ENCODE peak calls at places on chromosome 3, in six cellular contexts. Y is AG10803, S is tibial artery, O is IMR-90, M is astrocyte of the spinal cord, D is heart left ventricle. Z is an unnamed sample.

GRCh38 chr3:88617283-88617682 is 467.5 kb downstream of the C3orf38 start:
- DNase-seq in S (no peak), Y (no peak), O (no peak), M (no peak), D (no peak), Z (no peak)

GRCh38 chr3:81666502-81667121 is 94.8 kb downstream of the GBE1 start:
- DNase-seq in S (no peak), O (peak), M (peak), D (no peak), Y (peak), Z (no peak)

GRCh38 chr3:145760036-145760435 is 400.9 kb downstream of the PLOD2 start:
- DNase-seq in O (no peak), M (no peak), S (no peak), Y (no peak), D (no peak), Z (no peak)

GRCh38 chr3:106508331-106508893 is 639.6 kb upstream of the CBLB start:
- DNase-seq in Y (no peak), O (no peak), D (no peak), S (no peak), M (no peak), Z (no peak)

GRCh38 chr3:126538316-126538715 is 14.4 kb downstream of the CHST13 start:
- DNase-seq in M (no peak), S (peak), D (peak), Y (no peak), O (no peak), Z (no peak)

GRCh38 chr3:148079370-148079769 is 618.3 kb upstream of the AGTR1 start:
- DNase-seq in S (peak), M (peak), D (no peak), Y (peak), O (no peak), Z (no peak)

GRCh38 chr3:59502806-59503205 is 453.0 kb upstream of the CFAP20DC start:
- DNase-seq in Y (peak), M (peak), D (no peak), S (no peak), O (peak), Z (no peak)

GRCh38 chr3:21641959-21642358 is 109.1 kb downstream of the ZNF385D start:
- DNase-seq in Y (no peak), D (no peak), S (no peak), O (no peak), M (no peak), Z (no peak)

GRCh38 chr3:127207727-127208482 is 15.0 kb downstream of the PRR23E start:
- DNase-seq in O (no peak), Y (no peak), S (no peak), D (no peak), M (no peak), Z (no peak)

GRCh38 chr3:143207338-143207961 is 87.9 kb downstream of the CHST2 start:
- DNase-seq in M (peak), O (peak), D (no peak), Y (peak), S (no peak), Z (peak)

GRCh38 chr3:55661141-55661540 is 174.0 kb upstream of the WNT5A start:
- DNase-seq in M (no peak), D (no peak), S (no peak), O (no peak), Y (no peak), Z (no peak)

GRCh38 chr3:128794067-128794768 is 68.2 kb downstream of the RAB7A start:
- DNase-seq in S (no peak), M (peak), O (peak), D (no peak), Y (peak), Z (no peak)

GRCh38 chr3:131223373-131224289 is 157.9 kb upstream of the NUDT16 start:
- DNase-seq in S (no peak), D (no peak), Y (no peak), M (no peak), O (no peak), Z (no peak)

GRCh38 chr3:10703875-10704274 is 112.2 kb upstream of the SLC6A11 start:
- DNase-seq in S (no peak), O (peak), D (no peak), Y (peak), M (peak), Z (no peak)

GRCh38 chr3:39137435-39137936 is 15.9 kb downstream of the CSRNP1 start:
- DNase-seq in D (no peak), Y (no peak), M (no peak), O (no peak), S (peak), Z (no peak)

GRCh38 chr3:16448691-16449090 is 64.8 kb downstream of the RFTN1 start:
- DNase-seq in O (peak), M (peak), Y (peak), S (peak), D (peak), Z (no peak)

GRCh38 chr3:67389176-67389575 is 265.2 kb downstream of the SUCLG2 start:
- DNase-seq in M (no peak), D (no peak), S (no peak), O (no peak), Y (peak), Z (peak)

GRCh38 chr3:107153981-107154380 is 223.3 kb upstream of the CCDC54 start:
- DNase-seq in O (no peak), D (no peak), M (no peak), Y (no peak), S (no peak), Z (no peak)

GRCh38 chr3:51390600-51391074 is 448 bp upstream of the RBM15B start:
- DNase-seq in O (no peak), S (no peak), D (no peak), M (no peak), Y (no peak), Z (no peak)
- TF ChIP-seq CTCF in O (no peak), S (no peak), D (no peak), M (no peak), Y (peak), Z (peak)

DNA sequence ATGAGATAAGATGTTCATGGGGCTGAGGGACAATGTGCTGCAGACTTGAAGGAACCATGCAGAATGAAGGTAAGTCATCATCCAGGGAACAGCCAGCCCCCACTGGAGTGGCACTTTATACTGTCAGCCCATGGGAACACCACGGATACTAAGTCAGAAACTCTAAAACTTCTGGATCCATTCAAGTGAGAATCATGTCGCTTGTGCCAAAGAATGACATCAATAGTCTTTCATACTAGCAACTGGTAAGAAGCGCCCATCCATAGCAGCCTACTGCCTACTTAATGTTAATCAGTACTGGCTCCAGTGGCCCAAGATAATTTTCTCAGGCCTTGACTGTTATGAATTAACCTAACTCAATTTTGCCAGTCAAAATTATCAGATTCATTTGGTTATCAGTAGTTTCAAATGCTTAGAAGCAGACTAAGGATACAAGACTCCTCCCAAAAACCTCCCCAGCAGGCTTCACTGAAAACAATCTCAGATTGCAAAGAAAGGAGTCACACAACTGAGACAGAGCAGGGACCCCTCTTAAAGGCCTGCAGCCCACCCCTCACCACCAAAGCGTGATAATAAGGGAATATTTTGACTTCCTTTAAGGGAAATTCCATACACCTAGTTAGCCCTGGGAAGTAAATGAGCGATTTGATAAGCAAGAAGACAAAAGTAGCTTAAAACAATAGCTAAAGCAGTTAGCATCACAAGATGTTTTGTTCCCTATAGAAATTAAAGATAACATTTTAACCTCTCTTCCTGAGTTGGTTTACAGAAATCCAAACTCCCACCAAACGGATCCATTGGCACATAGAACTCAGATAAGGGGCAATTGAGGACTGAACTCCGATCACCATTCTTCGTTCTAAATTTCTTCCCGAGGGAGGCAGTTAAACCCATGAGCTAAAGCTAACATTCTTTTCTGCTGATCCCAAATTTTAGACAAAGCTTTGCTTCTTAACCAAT is 98.8 kb downstream of the TGFBR2 start:
- DNase-seq in D (no peak), M (no peak), O (no peak), Y (no peak), S (no peak), Z (no peak)
- H3K4me3 ChIP-seq in D (no peak), M (no peak), O (no peak), Y (no peak), S (no peak), Z (no peak)

GRCh38 chr3:169604568-169604967 is 58.9 kb downstream of the MECOM start:
- DNase-seq in D (no peak), S (no peak), O (no peak), M (no peak), Y (peak), Z (no peak)
- TF ChIP-seq CTCF in D (no peak), S (no peak), O (peak), M (no peak), Y (peak), Z (peak)

DNA sequence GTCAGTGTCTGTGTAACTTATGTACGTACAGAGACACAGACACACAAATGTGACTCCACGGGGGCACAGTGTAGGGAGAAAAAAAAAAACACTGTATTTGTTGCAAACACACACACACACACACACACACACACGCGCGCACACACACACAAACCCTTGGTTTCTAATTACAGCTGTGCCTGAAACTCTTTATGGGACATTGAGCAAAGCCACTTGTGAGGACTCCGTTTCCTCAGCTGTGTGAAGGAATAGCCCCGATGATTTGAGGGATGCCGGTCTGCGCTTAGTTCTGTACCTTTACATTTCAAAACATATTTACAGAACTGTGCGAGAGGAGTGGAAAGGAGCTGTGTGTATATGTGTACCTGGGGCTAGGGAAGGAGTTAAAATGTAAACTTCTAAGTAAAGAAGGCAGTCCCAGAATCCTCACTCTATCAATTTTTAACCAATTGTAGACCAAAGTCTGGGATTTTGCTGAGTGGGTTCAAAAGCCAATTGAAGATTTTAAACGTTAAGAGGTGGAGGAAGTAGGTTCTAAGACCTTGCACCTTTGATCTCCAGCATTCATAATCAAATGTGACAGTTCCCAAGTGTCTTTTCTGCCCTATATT is 5.3 kb upstream of the BCL6 start:
- DNase-seq in O (peak), D (no peak), Y (no peak), S (no peak), M (peak), Z (no peak)
- H3K4me3 ChIP-seq in O (peak), D (peak), Y (no peak), S (no peak), M (peak), Z (no peak)

Z was measured in GM12864.